ENCODE peak calls at places on chromosomes 6 and 20, in seven cellular contexts. Q is IMR-90; N is tibial artery; R is lower lobe of right lung; D is activated CD8-positive, alpha-beta T cell treated with anti-CD3 and anti-CD28 coated beads for 36 hours; W is esophagus muscularis mucosa; K is lower leg skin. E is an unnamed sample.

GRCh38 chr6:43096451-43097097 is 20.5 kb downstream of the PTK7 start:
- DNase-seq in W (no peak), N (no peak), R (peak), Q (peak), D (no peak), K (no peak), E (no peak)

GRCh38 chr6:12289655-12290489 is at the start of gene EDN1:
- DNase-seq in K (peak), W (no peak), D (peak), Q (peak), N (peak), R (peak), E (peak)

GRCh38 chr6:11482616-11483015 is 54.9 kb upstream of the TMEM170B start:
- DNase-seq in K (no peak), N (no peak), D (no peak), W (no peak), Q (no peak), R (no peak), E (no peak)

GRCh38 chr20:2799688-2800589 is 488 bp downstream of the CPXM1 start:
- DNase-seq in Q (peak), D (peak), W (no peak), N (no peak), K (peak), R (no peak), E (peak)

GRCh38 chr20:60352017-60352416 is 393.8 kb downstream of the CDH26 start:
- DNase-seq in N (no peak), W (no peak), D (no peak), K (no peak), R (no peak), Q (no peak), E (no peak)

GRCh38 chr6:158970640-158971291 is 29.2 kb downstream of the RSPH3 start:
- DNase-seq in D (no peak), R (no peak), N (no peak), W (no peak), Q (no peak), K (no peak), E (no peak)

GRCh38 chr6:6176132-6176531 is 144.3 kb downstream of the F13A1 start:
- DNase-seq in N (no peak), D (no peak), W (no peak), K (no peak), R (no peak), Q (no peak), E (no peak)

GRCh38 chr6:166591961-166592520 is 5.6 kb upstream of the RAMACL start:
- DNase-seq in R (no peak), Q (peak), D (no peak), K (peak), W (no peak), N (no peak), E (no peak)

GRCh38 chr6:14039038-14039437 is 78.5 kb upstream of the CD83 start:
- DNase-seq in K (no peak), D (no peak), N (no peak), W (no peak), R (no peak), Q (no peak), E (no peak)

GRCh38 chr6:48426636-48427035 is 315.6 kb upstream of the PTCHD4 start:
- DNase-seq in R (no peak), Q (peak), W (no peak), D (no peak), N (no peak), K (no peak), E (no peak)

GRCh38 chr6:56757585-56757984 is 114.9 kb upstream of the DST start:
- DNase-seq in W (no peak), R (no peak), K (no peak), N (no peak), D (no peak), Q (peak), E (no peak)

GRCh38 chr6:137677714-137678113 is 183.5 kb upstream of the OLIG3 start:
- DNase-seq in R (peak), N (no peak), K (no peak), W (no peak), D (no peak), Q (no peak), E (no peak)

GRCh38 chr6:117840541-117840983 is 66.5 kb upstream of the SLC35F1 start:
- DNase-seq in K (no peak), R (no peak), D (no peak), N (no peak), Q (peak), W (no peak), E (peak)

DNA sequence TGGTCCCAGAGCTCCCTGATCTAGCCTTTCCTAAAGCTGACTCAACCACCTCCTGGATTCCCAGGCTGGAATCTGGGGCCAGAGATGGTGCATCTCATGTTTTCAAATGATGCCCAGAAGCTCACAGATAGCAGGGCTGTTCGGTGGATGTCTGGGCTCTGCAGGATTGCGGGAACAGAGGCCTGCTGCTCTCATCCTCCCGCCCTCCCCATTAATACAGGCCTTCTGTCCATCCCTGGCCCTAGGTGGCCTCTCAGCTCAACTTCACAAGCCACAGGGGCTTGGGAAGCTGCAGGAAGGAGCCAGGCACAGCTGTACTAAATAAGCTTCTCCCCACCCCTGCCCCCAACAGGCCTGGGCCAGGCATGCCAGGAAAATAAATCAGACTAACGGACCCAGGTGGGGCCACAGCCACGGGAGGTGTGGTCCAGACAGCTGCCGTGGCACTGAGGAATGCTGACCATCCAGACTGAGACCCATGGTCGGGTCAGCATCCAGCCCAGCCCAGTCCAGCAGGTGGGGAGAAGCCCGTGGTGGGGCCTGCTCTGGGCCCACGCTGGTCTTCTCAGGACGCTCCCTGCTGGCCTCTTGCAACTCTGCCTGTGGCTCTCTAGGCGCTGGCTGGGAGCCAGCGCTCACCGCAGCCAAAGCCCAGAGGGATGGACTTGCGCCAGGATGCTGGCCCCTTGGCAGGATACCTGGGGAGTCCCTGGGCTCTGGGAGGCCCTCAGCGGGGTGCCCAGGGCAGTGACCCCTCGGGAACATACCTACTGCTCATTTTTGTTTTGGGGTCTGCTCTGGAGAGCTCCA is 8.5 kb upstream of the YTHDF1 start:
- DNase-seq in D (no peak), N (no peak), Q (peak), W (no peak), R (peak), K (no peak), E (no peak)
- TF ChIP-seq CTCF in D (no peak), N (no peak), Q (peak), W (no peak), R (no peak), K (no peak), E (no peak)

DNA sequence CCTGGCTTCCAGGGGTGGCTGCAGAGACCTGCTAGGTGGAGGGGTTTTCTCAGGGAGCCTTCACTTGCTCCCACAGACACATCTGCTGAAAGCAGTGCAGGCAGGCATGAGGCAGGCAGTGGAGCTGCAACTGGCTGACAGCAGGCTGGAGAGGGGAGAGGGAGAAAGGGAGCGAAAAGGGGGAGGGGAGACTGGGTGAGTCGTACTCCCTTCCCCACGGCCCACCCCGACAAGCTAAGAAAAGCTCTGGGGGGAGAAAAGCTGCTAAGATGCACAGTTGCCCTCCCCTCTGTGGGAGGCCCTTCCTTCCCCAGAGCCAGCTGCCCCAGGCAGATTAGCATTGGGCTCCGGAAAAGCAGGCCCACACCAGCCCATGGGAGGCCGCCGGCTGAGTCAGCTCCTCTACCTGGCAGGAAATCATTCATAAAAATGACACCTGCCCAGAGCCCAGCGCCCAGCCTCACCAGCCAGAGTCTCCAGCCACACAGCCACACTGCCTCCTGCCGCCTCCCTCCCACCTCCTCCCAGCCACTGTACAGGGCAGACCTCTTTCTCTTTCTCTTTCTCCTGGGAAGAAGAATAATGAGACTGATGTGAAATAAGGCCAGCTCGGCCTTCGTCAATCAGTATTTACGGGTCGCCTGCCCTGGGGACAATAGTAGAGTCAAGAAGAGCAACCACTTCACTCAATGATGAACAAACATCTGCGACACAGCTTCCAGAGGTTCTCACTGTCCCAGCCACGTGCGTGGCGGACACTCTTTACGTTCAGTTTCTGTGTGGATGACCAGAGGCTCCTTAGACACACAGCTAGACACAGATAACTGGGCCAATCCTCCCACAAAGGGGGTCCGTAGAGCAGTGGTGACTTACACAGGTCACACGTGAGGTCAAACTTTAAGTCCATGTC is 7.7 kb upstream of the C20orf203 start:
- DNase-seq in N (no peak), R (no peak), D (peak), K (no peak), W (no peak), Q (peak), E (no peak)
- TF ChIP-seq CTCF in N (no peak), R (no peak), D (no peak), K (no peak), W (no peak), Q (no peak), E (no peak)

GRCh38 chr6:133240511-133241087 is 558 bp upstream of the EYA4 start:
- DNase-seq in R (no peak), D (no peak), W (no peak), N (no peak), Q (peak), K (no peak), E (peak)
- TF ChIP-seq CTCF in R (no peak), D (no peak), W (no peak), N (no peak), Q (peak), K (no peak), E (no peak)

DNA sequence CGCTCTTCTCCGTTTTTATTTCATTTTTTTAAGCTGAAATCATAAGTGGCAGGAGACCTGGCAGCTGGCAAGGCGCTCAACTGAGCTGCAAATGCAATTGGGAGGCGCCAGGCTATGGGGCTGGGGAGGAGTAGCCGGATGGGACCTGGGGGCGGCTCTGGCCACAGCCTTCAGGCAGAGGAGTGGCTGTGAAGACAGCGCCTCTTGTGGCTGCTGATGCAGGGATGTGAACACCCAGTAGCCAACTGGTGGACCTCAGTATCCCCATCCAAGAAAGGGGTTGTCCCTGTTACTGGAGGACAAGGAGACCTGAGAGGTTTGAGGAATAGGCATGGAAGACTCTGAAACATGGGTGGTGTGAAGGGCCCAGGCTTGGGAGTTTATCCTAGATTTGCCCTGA is 12.6 kb downstream of the KCNK17 start:
- DNase-seq in N (no peak), K (no peak), D (peak), R (no peak), Q (no peak), W (no peak), E (no peak)
- TF ChIP-seq CTCF in N (no peak), K (no peak), D (no peak), R (no peak), Q (peak), W (no peak), E (no peak)

GRCh38 chr6:53651764-53652401 is 13.7 kb downstream of the KLHL31 start:
- DNase-seq in D (peak), K (peak), N (peak), R (peak), W (no peak), Q (peak), E (peak)
- TF ChIP-seq CTCF in D (no peak), K (no peak), N (peak), R (peak), W (peak), Q (peak), E (no peak)

DNA sequence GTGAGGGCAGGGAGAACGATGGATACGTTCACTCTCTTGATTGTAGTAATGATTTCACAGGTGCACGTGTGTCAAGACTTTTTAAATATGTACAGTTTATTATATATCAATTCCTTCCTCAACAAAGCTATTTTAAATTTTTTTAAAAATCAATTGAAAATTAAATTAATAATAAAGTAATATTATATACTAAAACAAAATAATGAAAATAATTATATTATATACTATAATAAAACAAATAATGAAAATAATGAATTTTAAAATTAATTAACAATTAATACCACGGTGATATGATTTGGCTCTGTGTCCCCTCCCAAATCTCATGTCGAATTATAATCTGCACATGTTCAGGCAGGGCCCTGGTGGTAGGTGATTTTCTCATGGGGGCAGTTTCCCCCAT is 42.7 kb downstream of the ADGRF5 start:
- DNase-seq in D (no peak), N (no peak), R (no peak), W (no peak), K (no peak), Q (no peak), E (no peak)
- TF ChIP-seq CTCF in D (no peak), N (no peak), R (no peak), W (no peak), K (no peak), Q (no peak), E (no peak)

E was measured in GM20000.